ENCODE peak calls at places on chromosome 22, in six cellular contexts. U is effector memory CD4-positive, alpha-beta T cell; J is AG09309; G is HFFc6; W is stimulated activated CD4-positive, alpha-beta T cell treated with anti-CD3 and anti-CD28 coated beads, Interleukin-12 subunit alpha, Interleukin-12 subunit beta, amount 100 ng/mL, for 48 hours; L is NCI-H146. Q is an unnamed sample.

GRCh38 chr22:35725521-35725920 is 7.8 kb downstream of the APOL5 start:
- DNase-seq in U (no peak), J (no peak), G (no peak), W (no peak), L (no peak), Q (no peak)

GRCh38 chr22:43101306-43101705 is 9.2 kb upstream of the BIK start:
- DNase-seq in U (no peak), J (no peak), G (no peak), W (no peak), L (no peak), Q (no peak)

GRCh38 chr22:29243874-29244446 is 23.8 kb downstream of the RHBDD3 start:
- DNase-seq in U (no peak), J (no peak), G (no peak), W (no peak), L (no peak), Q (no peak)

GRCh38 chr22:50292643-50293440 is 14.6 kb downstream of the PLXNB2 start:
- DNase-seq in U (no peak), J (no peak), G (no peak), W (no peak), L (no peak), Q (no peak)

GRCh38 chr22:19680287-19680881 is 33.9 kb upstream of the SEPTIN5 start:
- DNase-seq in U (no peak), J (no peak), G (no peak), W (no peak), L (no peak), Q (no peak)

GRCh38 chr22:37485714-37486223 is 415 bp downstream of the MFNG start:
- DNase-seq in U (no peak), J (no peak), G (no peak), W (peak), L (no peak), Q (no peak)

GRCh38 chr22:23984430-23984829 is 4.5 kb downstream of the GSTT2 start:
- DNase-seq in U (peak), J (no peak), G (no peak), W (peak), L (peak), Q (no peak)

GRCh38 chr22:39300198-39300830 is 19.1 kb downstream of the RPL3 start:
- DNase-seq in U (no peak), J (no peak), G (no peak), W (no peak), L (no peak), Q (no peak)

GRCh38 chr22:46337870-46338269 is 2.4 kb downstream of the TRMU start:
- DNase-seq in U (no peak), J (no peak), G (no peak), W (no peak), L (no peak), Q (no peak)

GRCh38 chr22:48687606-48688005 is 1140.1 kb downstream of the BRD1 start:
- DNase-seq in U (no peak), J (no peak), G (no peak), W (no peak), L (no peak), Q (no peak)

GRCh38 chr22:42805016-42805997 is 51.8 kb downstream of the ARFGAP3 start:
- DNase-seq in U (no peak), J (no peak), G (no peak), W (no peak), L (peak), Q (no peak)

GRCh38 chr22:23121026-23121823 is 20.6 kb downstream of the RSPH14 start:
- DNase-seq in U (no peak), J (no peak), G (peak), W (no peak), L (no peak), Q (no peak)

GRCh38 chr22:34800265-34800664 is 265.7 kb upstream of the ISX start:
- DNase-seq in U (no peak), J (no peak), G (no peak), W (no peak), L (no peak), Q (no peak)

GRCh38 chr22:45159652-45160462 is 3.9 kb upstream of the NUP50 start:
- DNase-seq in U (no peak), J (no peak), G (no peak), W (no peak), L (no peak), Q (no peak)

GRCh38 chr22:49532831-49533802 is 294.6 kb downstream of the BRD1 start:
- DNase-seq in U (no peak), J (no peak), G (no peak), W (no peak), L (peak), Q (no peak)

GRCh38 chr22:45235101-45235777 is 5.5 kb downstream of the KIAA0930 start:
- DNase-seq in U (no peak), J (no peak), G (no peak), W (no peak), L (no peak), Q (no peak)

GRCh38 chr22:42933783-42934144 is 76.7 kb upstream of the ARFGAP3 start:
- DNase-seq in U (no peak), J (peak), G (peak), W (no peak), L (no peak), Q (peak)

GRCh38 chr22:38766076-38766777 is 10.4 kb upstream of the SUN2 start:
- DNase-seq in U (peak), J (no peak), G (peak), W (peak), L (peak), Q (no peak)

GRCh38 chr22:49203091-49203862 is 624.4 kb downstream of the BRD1 start:
- DNase-seq in U (no peak), J (no peak), G (no peak), W (no peak), L (no peak), Q (no peak)

GRCh38 chr22:21665047-21665851 is 563 bp upstream of the PPIL2 start:
- DNase-seq in U (no peak), J (no peak), G (no peak), W (no peak), L (no peak), Q (no peak)

GRCh38 chr22:37560682-37561208 is 465 bp downstream of the CDC42EP1 start:
- DNase-seq in U (no peak), J (no peak), G (peak), W (no peak), L (no peak), Q (no peak)

GRCh38 chr22:25572708-25573161 is 8.3 kb downstream of the GRK3 start:
- DNase-seq in U (no peak), J (no peak), G (no peak), W (no peak), L (no peak), Q (no peak)

GRCh38 chr22:30423959-30424380 is 1.6 kb upstream of the MTFP1 start:
- DNase-seq in U (peak), J (peak), G (peak), W (peak), L (peak), Q (peak)

GRCh38 chr22:42039271-42039670 is 31.3 kb downstream of the NAGA start:
- DNase-seq in U (no peak), J (peak), G (peak), W (no peak), L (no peak), Q (no peak)

GRCh38 chr22:36816635-36817428 is at the start of gene PVALB:
- DNase-seq in U (no peak), J (no peak), G (no peak), W (no peak), L (peak), Q (no peak)